ENCODE peak calls at places on chromosome 20, in five cellular contexts. X is heart right ventricle, J is AG04449, O is mesothelial cell of epicardium, S is mucosa of descending colon. N is an unnamed sample.

GRCh38 chr20:47030271-47030810 is 135.7 kb downstream of the EYA2 start:
- DNase-seq in X (no peak), O (no peak), J (no peak), S (no peak), N (no peak)

GRCh38 chr20:51488331-51488730 is 54.2 kb downstream of the NFATC2 start:
- DNase-seq in O (no peak), S (no peak), J (no peak), X (no peak), N (no peak)

GRCh38 chr20:58361549-58361948 is 27.5 kb upstream of the VAPB start:
- DNase-seq in J (no peak), O (no peak), S (no peak), X (peak; percentile 16), N (no peak)

GRCh38 chr20:12287575-12287974 is 369.9 kb downstream of the BTBD3 start:
- DNase-seq in X (no peak), J (no peak), S (no peak), O (no peak), N (no peak)

GRCh38 chr20:18165553-18165952 is 27.9 kb downstream of the KAT14 start:
- DNase-seq in S (no peak), J (no peak), X (no peak), O (no peak), N (no peak)

GRCh38 chr20:48187891-48188290 is 402.6 kb upstream of the SULF2 start:
- DNase-seq in J (peak; percentile 49), X (no peak), O (no peak), S (no peak), N (no peak)

GRCh38 chr20:36066777-36067176 is 87.8 kb upstream of the EPB41L1 start:
- DNase-seq in O (no peak), J (no peak), S (no peak), X (no peak), N (no peak)

GRCh38 chr20:63424613-63425012 is 47.8 kb downstream of the KCNQ2 start:
- DNase-seq in S (no peak), J (no peak), X (no peak), O (no peak), N (no peak)

GRCh38 chr20:51623255-51623654 is 80.7 kb upstream of the NFATC2 start:
- DNase-seq in J (no peak), X (no peak), S (no peak), O (no peak), N (no peak)

GRCh38 chr20:11076434-11076833 is 402.6 kb upstream of the JAG1 start:
- DNase-seq in S (no peak), X (no peak), O (no peak), J (no peak), N (no peak)

GRCh38 chr20:62860924-62861691 is 514 bp downstream of the TCFL5 start:
- DNase-seq in O (no peak), S (peak; percentile 69), X (no peak), J (no peak), N (no peak)

GRCh38 chr20:34072778-34073177 is 39.3 kb downstream of the EIF2S2 start:
- DNase-seq in O (no peak), J (no peak), X (no peak), S (no peak), N (no peak)

GRCh38 chr20:40813708-40814327 is 124.8 kb upstream of the MAFB start:
- DNase-seq in X (no peak), S (no peak), J (no peak), O (no peak), N (no peak)

GRCh38 chr20:46984391-46984790 is 89.7 kb downstream of the EYA2 start:
- DNase-seq in J (no peak), O (no peak), X (no peak), S (no peak), N (no peak)

GRCh38 chr20:34781250-34781649 is 44.2 kb downstream of the NCOA6 start:
- DNase-seq in X (no peak), O (no peak), S (no peak), J (no peak), N (no peak)

GRCh38 chr20:52096117-52096516 is 95.5 kb downstream of the ZFP64 start:
- DNase-seq in J (no peak), S (no peak), X (no peak), O (no peak), N (no peak)

GRCh38 chr20:35514371-35514960 is 15.0 kb downstream of the C20orf173 start:
- DNase-seq in S (no peak), O (no peak), X (no peak), J (no peak), N (no peak)

GRCh38 chr20:46400253-46400652 is 6.2 kb downstream of the ELMO2 start:
- DNase-seq in X (peak; percentile 20), J (no peak), O (no peak), S (no peak), N (no peak)

GRCh38 chr20:53711333-53712211 is 117.9 kb upstream of the ZNF217 start:
- DNase-seq in J (no peak), X (no peak), O (no peak), S (no peak), N (no peak)
- TF ChIP-seq CTCF in J (no peak), X (no peak), O (no peak), S (no peak), N (no peak)

DNA sequence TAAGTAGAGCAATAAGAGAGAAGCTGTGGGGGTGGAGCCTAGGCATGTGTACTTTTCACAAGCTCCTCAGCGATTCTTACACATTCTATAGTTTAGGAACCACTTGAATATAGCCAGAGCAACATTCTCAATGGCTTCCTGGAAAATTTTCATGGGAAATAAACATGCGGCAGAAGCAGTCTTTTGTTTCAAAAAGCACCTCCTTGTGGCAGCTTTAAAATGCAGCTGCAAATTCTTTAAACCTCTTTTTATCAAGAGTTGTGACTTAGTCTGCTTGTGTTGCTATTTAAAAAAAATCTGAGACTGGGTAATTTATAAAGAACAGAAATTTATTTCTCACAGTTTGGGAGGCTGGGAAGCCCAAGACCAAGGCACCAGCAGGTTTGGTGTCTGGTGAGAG is 23.8 kb downstream of the NKX2-2 start:
- DNase-seq in S (no peak), X (no peak), J (no peak), O (no peak), N (no peak)
- TF ChIP-seq CTCF in S (no peak), X (no peak), J (no peak), O (peak; percentile 11), N (peak; percentile 46)

DNA sequence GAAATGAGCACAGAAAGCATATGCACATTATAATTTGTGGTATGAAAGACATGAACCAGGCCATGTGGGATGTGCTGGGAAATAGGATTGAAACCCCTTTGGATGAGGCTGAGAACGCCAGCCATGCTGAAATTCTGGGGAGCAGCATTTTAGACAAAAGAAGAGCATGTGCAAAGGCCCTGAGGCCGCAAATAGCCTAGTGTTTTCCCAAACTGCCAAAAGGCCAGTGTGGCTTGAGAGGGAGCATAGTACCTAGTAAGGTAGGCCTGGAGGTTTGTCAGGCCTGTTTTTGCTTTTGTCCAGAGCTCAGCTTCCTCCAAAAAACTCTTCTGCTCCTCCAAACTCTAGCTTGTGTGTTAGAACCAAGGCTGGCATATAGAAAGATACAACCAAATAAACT is 57.4 kb upstream of the NOP56 start:
- DNase-seq in X (no peak), O (no peak), J (no peak), S (no peak), N (no peak)
- TF ChIP-seq CTCF in X (no peak), O (no peak), J (no peak), S (no peak), N (no peak)

GRCh38 chr20:37222086-37222485 is 39.5 kb downstream of the GHRH start:
- DNase-seq in X (no peak), O (no peak), S (no peak), J (no peak), N (no peak)

GRCh38 chr20:37218976-37219375 is 39.6 kb upstream of the MROH8 start:
- DNase-seq in S (no peak), O (no peak), J (no peak), X (no peak), N (no peak)

GRCh38 chr20:37220796-37221195 is 40.8 kb downstream of the GHRH start:
- DNase-seq in J (no peak), X (no peak), S (no peak), O (no peak), N (no peak)

GRCh38 chr20:37218431-37218830 is 39.1 kb upstream of the MROH8 start:
- DNase-seq in S (no peak), X (no peak), J (no peak), O (no peak), N (no peak)

GRCh38 chr20:37220255-37220654 is 40.9 kb upstream of the MROH8 start:
- DNase-seq in O (no peak), X (no peak), S (no peak), J (no peak), N (no peak)
- TF ChIP-seq CTCF in O (no peak), X (no peak), S (no peak), J (no peak), N (no peak)

GRCh38 chr20:8398289-8399051 is 266.4 kb downstream of the PLCB1 start:
- DNase-seq in O (no peak), X (no peak), S (no peak), J (no peak), N (no peak)
- TF ChIP-seq CTCF in O (no peak), X (no peak), S (no peak), J (no peak), N (peak; percentile 53)

GRCh38 chr20:39676857-39677351 is 714.8 kb downstream of the DHX35 start:
- DNase-seq in J (no peak), X (no peak), S (no peak), O (no peak), N (no peak)
- TF ChIP-seq CTCF in J (peak; percentile 24), X (peak; percentile 23), S (peak; percentile 15), O (no peak), N (peak; percentile 63)

GRCh38 chr20:24490598-24490997 is 21.2 kb downstream of the SYNDIG1 start:
- DNase-seq in J (no peak), X (no peak), S (no peak), O (no peak), N (no peak)

GRCh38 chr20:24493181-24493580 is 23.8 kb downstream of the SYNDIG1 start:
- DNase-seq in S (no peak), X (no peak), J (no peak), O (no peak), N (no peak)

GRCh38 chr20:24491043-24491756 is 21.8 kb downstream of the SYNDIG1 start:
- DNase-seq in X (no peak), O (no peak), J (no peak), S (no peak), N (no peak)

GRCh38 chr20:24492698-24493097 is 23.3 kb downstream of the SYNDIG1 start:
- DNase-seq in X (no peak), J (no peak), O (no peak), S (no peak), N (no peak)

DNA sequence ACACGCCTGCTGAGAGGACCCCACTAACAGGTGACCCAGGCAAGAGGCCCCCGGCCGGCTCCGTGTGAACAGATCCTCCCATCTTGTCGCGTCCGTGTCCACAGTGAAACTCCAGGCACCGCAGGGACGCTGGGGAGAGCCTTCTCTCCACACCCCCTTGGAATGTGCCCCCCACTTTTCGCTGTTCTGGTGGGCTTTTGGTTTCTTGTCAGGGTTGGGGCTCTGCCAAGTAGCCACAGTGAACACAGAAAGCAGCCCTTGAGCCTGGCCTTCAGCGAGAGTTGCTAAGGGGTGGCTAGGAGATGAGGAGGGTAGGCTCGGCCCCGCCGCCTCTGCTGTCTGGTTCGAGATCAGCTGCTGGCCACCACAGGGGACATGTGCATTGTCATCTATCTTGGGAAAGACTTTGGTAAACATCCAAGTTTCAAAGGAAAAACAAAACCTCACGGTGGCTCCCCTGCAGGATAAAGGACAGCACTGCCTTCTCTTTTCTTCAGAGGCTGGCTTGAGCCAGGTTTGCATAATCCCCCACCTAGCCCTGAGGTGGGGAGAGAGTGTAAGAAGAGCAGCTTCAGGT is 22.7 kb downstream of the SYNDIG1 start:
- DNase-seq in S (no peak), J (no peak), O (no peak), X (no peak), N (no peak)
- TF ChIP-seq CTCF in S (no peak), J (no peak), O (no peak), X (no peak), N (no peak)